ENCODE peak calls at places on chromosome 16, in ten cellular contexts. T is neural progenitor cell; X is cardiac muscle cell; Y is psoas muscle; W is CD4-positive, CD25-positive, alpha-beta regulatory T cell; V is small intestine; Z is PC-9; B is lower lobe of right lung; E is aorta; I is K562. L is an unnamed sample.

GRCh38 chr16:58661199-58661830 is 23.3 kb downstream of the SLC38A7 start:
- DNase-seq in T (peak; percentile 79), X (peak; percentile 87), Y (peak; percentile 68), W (peak; percentile 34), V (peak; percentile 92), Z (peak; percentile 86), B (no peak), E (peak; percentile 77), I (peak; percentile 84), L (peak; percentile 84)

GRCh38 chr16:71889147-71889546 is 5.2 kb upstream of the ZNF821 start:
- DNase-seq in T (no peak), X (no peak), Y (no peak), W (no peak), V (no peak), Z (no peak), B (no peak), E (no peak), I (no peak), L (no peak)

GRCh38 chr16:48901712-48902374 is 291.9 kb upstream of the N4BP1 start:
- DNase-seq in T (peak; percentile 30), X (no peak), Y (no peak), W (no peak), V (no peak), Z (no peak), B (no peak), E (no peak), I (no peak), L (no peak)

GRCh38 chr16:83336630-83337029 is 471.1 kb upstream of the HSBP1 start:
- DNase-seq in T (no peak), X (peak; percentile 62), Y (no peak), W (no peak), V (no peak), Z (no peak), B (no peak), E (no peak), I (no peak), L (peak; percentile 62)

GRCh38 chr16:80298676-80299075 is 242.1 kb upstream of the DYNLRB2 start:
- DNase-seq in T (no peak), X (no peak), Y (no peak), W (no peak), V (no peak), Z (no peak), B (no peak), E (no peak), I (no peak), L (no peak)

GRCh38 chr16:88817785-88818609 is 6.3 kb upstream of the APRT start:
- DNase-seq in T (no peak), X (no peak), Y (no peak), W (no peak), V (no peak), Z (no peak), B (no peak), E (no peak), I (no peak), L (peak; percentile 29)

GRCh38 chr16:11232852-11233726 is 22.9 kb downstream of the SOCS1 start:
- DNase-seq in T (no peak), X (no peak), Y (peak; percentile 66), W (peak; percentile 99), V (peak; percentile 73), Z (no peak), B (peak; percentile 80), E (peak; percentile 84), I (peak; percentile 98), L (no peak)

GRCh38 chr16:29290631-29291247 is 115.8 kb downstream of the NPIPB11 start:
- DNase-seq in T (peak; percentile 76), X (peak; percentile 94), Y (peak; percentile 99), W (peak; percentile 46), V (peak; percentile 96), Z (peak; percentile 98), B (peak; percentile 97), E (peak; percentile 98), I (peak; percentile 98), L (peak; percentile 90)

GRCh38 chr16:22370038-22370541 is 4.3 kb downstream of the CDR2 start:
- DNase-seq in T (no peak), X (peak; percentile 71), Y (no peak), W (no peak), V (no peak), Z (no peak), B (no peak), E (no peak), I (no peak), L (no peak)

GRCh38 chr16:16163571-16163970 is 59.7 kb downstream of the ABCC6 start:
- DNase-seq in T (no peak), X (no peak), Y (no peak), W (no peak), V (no peak), Z (no peak), B (no peak), E (no peak), I (no peak), L (no peak)

GRCh38 chr16:88303405-88303804 is 79.4 kb upstream of the ZNF469 start:
- DNase-seq in T (no peak), X (no peak), Y (no peak), W (no peak), V (no peak), Z (no peak), B (no peak), E (peak; percentile 51), I (no peak), L (no peak)

GRCh38 chr16:52581530-52581929 is 34.6 kb upstream of the TOX3 start:
- DNase-seq in T (no peak), X (no peak), Y (no peak), W (no peak), V (no peak), Z (no peak), B (no peak), E (no peak), I (peak; percentile 1), L (no peak)

GRCh38 chr16:56776562-56776961 is 46.6 kb downstream of the NUP93 start:
- DNase-seq in T (no peak), X (peak; percentile 81), Y (peak; percentile 44), W (no peak), V (no peak), Z (no peak), B (no peak), E (no peak), I (peak; percentile 18), L (peak; percentile 39)

GRCh38 chr16:31105677-31106213 is 2.4 kb upstream of the BCKDK start:
- DNase-seq in T (peak; percentile 75), X (peak; percentile 79), Y (peak; percentile 96), W (peak; percentile 71), V (peak; percentile 73), Z (peak; percentile 47), B (peak; percentile 92), E (peak; percentile 95), I (peak; percentile 89), L (peak; percentile 73)
- H3K27ac ChIP-seq in T (no peak overlapping the region), X (no peak overlapping the region), Y (peak overlapping the region; percentile 81), W (no peak overlapping the region), V (no peak overlapping the region), Z (no peak overlapping the region), B (peak overlapping the region; percentile 73), E (no peak overlapping the region), I (peak overlapping the region; percentile 79), L (peak overlapping the region; percentile 45)

GRCh38 chr16:4936991-4937781 is at the start of gene PPL:
- DNase-seq in T (peak; percentile 90), X (no peak), Y (peak; percentile 82), W (no peak), V (peak; percentile 97), Z (peak; percentile 87), B (peak; percentile 94), E (no peak), I (peak; percentile 84), L (no peak)

GRCh38 chr16:4938683-4939030 is 1.7 kb upstream of the PPL start:
- DNase-seq in T (no peak), X (peak; percentile 42), Y (no peak), W (no peak), V (no peak), Z (peak; percentile 5), B (no peak), E (no peak), I (no peak), L (no peak)

GRCh38 chr16:4942481-4942880 is 5.5 kb upstream of the PPL start:
- DNase-seq in T (no peak), X (no peak), Y (no peak), W (no peak), V (no peak), Z (peak; percentile 4), B (no peak), E (no peak), I (no peak), L (no peak)

GRCh38 chr16:4937782-4938682 is 1.1 kb upstream of the PPL start:
- DNase-seq in T (no peak), X (no peak), Y (no peak), W (no peak), V (peak; percentile 76), Z (no peak), B (peak; percentile 70), E (no peak), I (no peak), L (no peak)

DNA sequence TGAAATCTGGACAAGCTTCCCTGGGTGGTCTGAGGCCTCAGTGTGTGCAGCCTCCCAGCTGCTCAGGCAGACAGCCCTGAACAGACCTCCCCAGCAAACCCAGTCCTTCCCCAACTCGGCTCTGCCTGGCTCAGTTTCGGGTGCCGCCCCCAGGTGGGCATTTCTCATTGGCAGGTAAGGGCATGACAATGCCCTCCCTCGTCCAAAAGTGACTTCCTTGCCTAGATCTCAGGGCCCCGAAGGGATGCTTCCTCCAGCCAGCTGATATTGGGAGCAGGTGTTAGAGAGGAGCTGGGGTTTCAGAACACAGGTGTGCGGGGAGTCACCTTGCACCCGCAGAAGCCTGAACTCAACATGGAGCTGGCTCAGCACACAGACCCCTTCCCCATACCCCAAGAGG is 3.8 kb upstream of the PPL start:
- DNase-seq in T (no peak), X (no peak), Y (no peak), W (no peak), V (no peak), Z (peak; percentile 29), B (no peak), E (no peak), I (no peak), L (no peak)
- H3K4me1 ChIP-seq in T (peaks cover 12% of the 10 kb centered on the region), X (peaks cover 7% of the 10 kb centered on the region), Y (peaks cover 32% of the 10 kb centered on the region), W (peaks cover 11% of the 10 kb centered on the region), V (peaks cover 5% of the 10 kb centered on the region), Z (peaks cover 51% of the 10 kb centered on the region), B (peaks cover 45% of the 10 kb centered on the region), E (peaks cover 4% of the 10 kb centered on the region), I (peaks cover 34% of the 10 kb centered on the region), L (peaks cover 40% of the 10 kb centered on the region)

GRCh38 chr16:3025032-3026002 is 1.5 kb downstream of the THOC6 start:
- DNase-seq in T (no peak), X (no peak), Y (no peak), W (no peak), V (no peak), Z (no peak), B (no peak), E (no peak), I (no peak), L (no peak)
- H3K4me3 ChIP-seq in T (no peak overlapping the region), X (no peak overlapping the region), Y (peak overlapping the region; percentile 94), W (no peak overlapping the region), V (no peak overlapping the region), Z (no peak overlapping the region), B (no peak overlapping the region), E (no peak overlapping the region), I (no peak overlapping the region), L (no peak overlapping the region)

DNA sequence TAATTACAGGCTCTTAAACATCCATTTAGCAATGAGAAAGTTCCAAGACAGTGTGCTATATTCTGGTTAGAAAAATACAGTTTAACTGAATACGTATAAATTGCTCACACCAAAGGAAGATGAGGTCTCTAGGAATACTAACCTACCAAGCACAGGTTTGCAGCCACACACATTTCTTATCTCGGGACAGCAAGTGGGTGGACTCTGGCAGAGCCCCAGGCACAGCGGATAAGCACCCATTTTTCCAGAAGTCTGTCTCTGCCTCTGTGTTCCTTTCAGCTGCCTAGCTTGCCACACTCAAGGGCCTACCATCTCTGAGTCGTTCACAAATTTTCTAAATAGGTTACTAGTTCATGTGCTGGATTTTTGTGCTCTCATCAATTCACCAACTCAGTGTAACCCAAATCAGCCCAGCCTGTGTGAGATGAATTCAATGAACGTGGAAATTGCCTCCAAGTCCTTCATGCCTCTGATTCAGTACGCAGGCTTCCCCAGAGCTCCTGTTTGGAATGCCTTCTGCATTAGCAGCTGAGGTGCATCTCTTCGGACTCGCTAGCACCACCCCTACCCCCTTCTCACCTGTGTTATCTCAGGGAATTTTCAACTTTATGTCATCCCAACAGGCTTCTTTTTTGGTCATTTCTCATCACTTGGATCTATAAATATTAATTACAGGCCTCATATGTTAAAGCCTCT is 581.0 kb upstream of the CDH11 start:
- DNase-seq in T (no peak), X (peak; percentile 33), Y (no peak), W (no peak), V (no peak), Z (no peak), B (no peak), E (no peak), I (peak; percentile 36), L (no peak)
- H3K27ac ChIP-seq in T (no peak overlapping the region), X (no peak overlapping the region), Y (no peak overlapping the region), W (no peak overlapping the region), V (no peak overlapping the region), Z (no peak overlapping the region), B (no peak overlapping the region), E (no peak overlapping the region), I (no peak overlapping the region), L (no peak overlapping the region)

L was measured in SJCRH30.